ENCODE peak calls at places on chromosomes 4 and X, in five cellular contexts. One of them, this sample, is unnamed.

GRCh38 chrX:48468247-48468671 is 1.8 kb downstream of the SLC38A5 start:
- DNase-seq in iPS-NIHi11: no peak
- DNase-seq in NCI-H1417: no peak
- DNase-seq in stimulated activated CD8-positive, alpha-beta memory T cell treated with anti-CD3 and anti-CD28 coated beads, Interleukin-7, amount 100 ng/mL, for 1 hour: no peak
- DNase-seq in NCI-H2029: no peak
- DNase-seq in this sample: no peak

GRCh38 chr4:158624889-158625478 is 46.7 kb downstream of the C4orf46 start:
- DNase-seq in iPS-NIHi11: peak
- DNase-seq in NCI-H1417: peak
- DNase-seq in stimulated activated CD8-positive, alpha-beta memory T cell treated with anti-CD3 and anti-CD28 coated beads, Interleukin-7, amount 100 ng/mL, for 1 hour: no peak
- DNase-seq in NCI-H2029: peak
- DNase-seq in this sample: no peak

GRCh38 chrX:149829751-149830191 is 48.0 kb downstream of the MAGEA9 start:
- DNase-seq in iPS-NIHi11: no peak
- DNase-seq in NCI-H1417: no peak
- DNase-seq in stimulated activated CD8-positive, alpha-beta memory T cell treated with anti-CD3 and anti-CD28 coated beads, Interleukin-7, amount 100 ng/mL, for 1 hour: no peak
- DNase-seq in NCI-H2029: no peak
- DNase-seq in this sample: no peak

GRCh38 chr4:137474711-137475301 is 57.5 kb downstream of the PCDH18 start:
- DNase-seq in iPS-NIHi11: no peak
- DNase-seq in NCI-H1417: no peak
- DNase-seq in stimulated activated CD8-positive, alpha-beta memory T cell treated with anti-CD3 and anti-CD28 coated beads, Interleukin-7, amount 100 ng/mL, for 1 hour: no peak
- DNase-seq in NCI-H2029: no peak
- DNase-seq in this sample: no peak

GRCh38 chr4:127533028-127533700 is 99.6 kb upstream of the INTU start:
- DNase-seq in iPS-NIHi11: no peak
- DNase-seq in NCI-H1417: no peak
- DNase-seq in stimulated activated CD8-positive, alpha-beta memory T cell treated with anti-CD3 and anti-CD28 coated beads, Interleukin-7, amount 100 ng/mL, for 1 hour: no peak
- DNase-seq in NCI-H2029: no peak
- DNase-seq in this sample: no peak

GRCh38 chrX:22366166-22366702 is 93.5 kb downstream of the CBLL2 start:
- DNase-seq in iPS-NIHi11: no peak
- DNase-seq in NCI-H1417: no peak
- DNase-seq in stimulated activated CD8-positive, alpha-beta memory T cell treated with anti-CD3 and anti-CD28 coated beads, Interleukin-7, amount 100 ng/mL, for 1 hour: no peak
- DNase-seq in NCI-H2029: no peak
- DNase-seq in this sample: no peak

GRCh38 chrX:111355523-111356122 is 56.4 kb downstream of the DCX start:
- DNase-seq in iPS-NIHi11: no peak
- DNase-seq in NCI-H1417: no peak
- DNase-seq in stimulated activated CD8-positive, alpha-beta memory T cell treated with anti-CD3 and anti-CD28 coated beads, Interleukin-7, amount 100 ng/mL, for 1 hour: no peak
- DNase-seq in NCI-H2029: no peak
- DNase-seq in this sample: no peak

GRCh38 chr4:77758804-77759203 is 60.4 kb downstream of the CNOT6L start:
- DNase-seq in iPS-NIHi11: no peak
- DNase-seq in NCI-H1417: no peak
- DNase-seq in stimulated activated CD8-positive, alpha-beta memory T cell treated with anti-CD3 and anti-CD28 coated beads, Interleukin-7, amount 100 ng/mL, for 1 hour: no peak
- DNase-seq in NCI-H2029: no peak
- DNase-seq in this sample: no peak

GRCh38 chr4:16759781-16760459 is 138.5 kb downstream of the LDB2 start:
- DNase-seq in iPS-NIHi11: no peak
- DNase-seq in NCI-H1417: no peak
- DNase-seq in stimulated activated CD8-positive, alpha-beta memory T cell treated with anti-CD3 and anti-CD28 coated beads, Interleukin-7, amount 100 ng/mL, for 1 hour: no peak
- DNase-seq in NCI-H2029: no peak
- DNase-seq in this sample: no peak

GRCh38 chr4:106303548-106303947 is 12.5 kb downstream of the TBCK start:
- DNase-seq in iPS-NIHi11: no peak
- DNase-seq in NCI-H1417: no peak
- DNase-seq in stimulated activated CD8-positive, alpha-beta memory T cell treated with anti-CD3 and anti-CD28 coated beads, Interleukin-7, amount 100 ng/mL, for 1 hour: no peak
- DNase-seq in NCI-H2029: no peak
- DNase-seq in this sample: no peak

GRCh38 chr4:4320951-4321714 is 31.1 kb downstream of the ZBTB49 start:
- DNase-seq in iPS-NIHi11: no peak
- DNase-seq in NCI-H1417: no peak
- DNase-seq in stimulated activated CD8-positive, alpha-beta memory T cell treated with anti-CD3 and anti-CD28 coated beads, Interleukin-7, amount 100 ng/mL, for 1 hour: no peak
- DNase-seq in NCI-H2029: no peak
- DNase-seq in this sample: no peak

GRCh38 chr4:2341261-2341841 is 77.1 kb downstream of the ZFYVE28 start:
- DNase-seq in iPS-NIHi11: no peak
- DNase-seq in NCI-H1417: no peak
- DNase-seq in stimulated activated CD8-positive, alpha-beta memory T cell treated with anti-CD3 and anti-CD28 coated beads, Interleukin-7, amount 100 ng/mL, for 1 hour: no peak
- DNase-seq in NCI-H2029: no peak
- DNase-seq in this sample: no peak

GRCh38 chrX:129769467-129770154 is 10.1 kb upstream of the SASH3 start:
- DNase-seq in iPS-NIHi11: no peak
- DNase-seq in NCI-H1417: no peak
- DNase-seq in stimulated activated CD8-positive, alpha-beta memory T cell treated with anti-CD3 and anti-CD28 coated beads, Interleukin-7, amount 100 ng/mL, for 1 hour: no peak
- DNase-seq in NCI-H2029: no peak
- DNase-seq in this sample: peak

GRCh38 chr4:1246111-1246881 is 2.6 kb downstream of the CTBP1 start:
- DNase-seq in iPS-NIHi11: peak
- DNase-seq in NCI-H1417: no peak
- DNase-seq in stimulated activated CD8-positive, alpha-beta memory T cell treated with anti-CD3 and anti-CD28 coated beads, Interleukin-7, amount 100 ng/mL, for 1 hour: no peak
- DNase-seq in NCI-H2029: no peak
- DNase-seq in this sample: peak

GRCh38 chr4:148443550-148444295 is 1.5 kb upstream of the NR3C2 start:
- DNase-seq in iPS-NIHi11: no peak
- DNase-seq in NCI-H1417: no peak
- DNase-seq in stimulated activated CD8-positive, alpha-beta memory T cell treated with anti-CD3 and anti-CD28 coated beads, Interleukin-7, amount 100 ng/mL, for 1 hour: no peak
- DNase-seq in NCI-H2029: no peak
- DNase-seq in this sample: peak

GRCh38 chr4:89283226-89283974 is 24.2 kb downstream of the GPRIN3 start:
- DNase-seq in iPS-NIHi11: no peak
- DNase-seq in NCI-H1417: no peak
- DNase-seq in stimulated activated CD8-positive, alpha-beta memory T cell treated with anti-CD3 and anti-CD28 coated beads, Interleukin-7, amount 100 ng/mL, for 1 hour: no peak
- DNase-seq in NCI-H2029: no peak
- DNase-seq in this sample: no peak

GRCh38 chr4:171049380-171049779 is 763.8 kb upstream of the GALNTL6 start:
- DNase-seq in iPS-NIHi11: no peak
- DNase-seq in NCI-H1417: no peak
- DNase-seq in stimulated activated CD8-positive, alpha-beta memory T cell treated with anti-CD3 and anti-CD28 coated beads, Interleukin-7, amount 100 ng/mL, for 1 hour: no peak
- DNase-seq in NCI-H2029: no peak
- DNase-seq in this sample: no peak

GRCh38 chrX:153032397-153033118 is 23.7 kb upstream of the PNMA3 start:
- DNase-seq in iPS-NIHi11: peak
- DNase-seq in NCI-H1417: peak
- DNase-seq in stimulated activated CD8-positive, alpha-beta memory T cell treated with anti-CD3 and anti-CD28 coated beads, Interleukin-7, amount 100 ng/mL, for 1 hour: peak
- DNase-seq in NCI-H2029: peak
- DNase-seq in this sample: peak

GRCh38 chr4:70583952-70584834 is 7.9 kb upstream of the AMBN start:
- DNase-seq in iPS-NIHi11: peak
- DNase-seq in NCI-H1417: no peak
- DNase-seq in stimulated activated CD8-positive, alpha-beta memory T cell treated with anti-CD3 and anti-CD28 coated beads, Interleukin-7, amount 100 ng/mL, for 1 hour: no peak
- DNase-seq in NCI-H2029: peak
- DNase-seq in this sample: no peak

GRCh38 chrX:41086627-41086932 is 1.3 kb downstream of the USP9X start:
- DNase-seq in iPS-NIHi11: no peak
- DNase-seq in NCI-H1417: no peak
- DNase-seq in stimulated activated CD8-positive, alpha-beta memory T cell treated with anti-CD3 and anti-CD28 coated beads, Interleukin-7, amount 100 ng/mL, for 1 hour: no peak
- DNase-seq in NCI-H2029: no peak
- DNase-seq in this sample: no peak

GRCh38 chr4:154492288-154492687 is 689 bp upstream of the DCHS2 start:
- DNase-seq in iPS-NIHi11: no peak
- DNase-seq in NCI-H1417: no peak
- DNase-seq in stimulated activated CD8-positive, alpha-beta memory T cell treated with anti-CD3 and anti-CD28 coated beads, Interleukin-7, amount 100 ng/mL, for 1 hour: no peak
- DNase-seq in NCI-H2029: no peak
- DNase-seq in this sample: no peak

GRCh38 chr4:60619531-60620305 is 580.4 kb upstream of the ADGRL3 start:
- DNase-seq in iPS-NIHi11: no peak
- DNase-seq in NCI-H1417: no peak
- DNase-seq in stimulated activated CD8-positive, alpha-beta memory T cell treated with anti-CD3 and anti-CD28 coated beads, Interleukin-7, amount 100 ng/mL, for 1 hour: no peak
- DNase-seq in NCI-H2029: no peak
- DNase-seq in this sample: no peak

GRCh38 chr4:158652920-158653319 is 18.8 kb downstream of the C4orf46 start:
- DNase-seq in iPS-NIHi11: no peak
- DNase-seq in NCI-H1417: no peak
- DNase-seq in stimulated activated CD8-positive, alpha-beta memory T cell treated with anti-CD3 and anti-CD28 coated beads, Interleukin-7, amount 100 ng/mL, for 1 hour: no peak
- DNase-seq in NCI-H2029: no peak
- DNase-seq in this sample: no peak

This sample was measured in Right ventricle myocardium inferior.